ENCODE peak calls at places on chromosomes 5 and 9, in ten cellular contexts. I, M, X, G, E, H, C, A, N and D are unnamed samples.

GRCh38 chr5:83433891-83434290 is 37.7 kb upstream of the VCAN start:
- DNase-seq in M (no peak), G (peak; percentile 36), N (no peak), X (no peak), I (no peak), E (no peak), C (no peak), A (no peak), H (no peak), D (no peak)

GRCh38 chr9:110986529-110986928 is 51.7 kb downstream of the LPAR1 start:
- DNase-seq in G (no peak), I (no peak), E (no peak), A (no peak), C (no peak), N (no peak), H (no peak), X (no peak), M (no peak), D (no peak)

GRCh38 chr9:77475641-77476473 is 172.3 kb downstream of the GNA14 start:
- DNase-seq in A (no peak), C (peak; percentile 42), M (no peak), E (peak; percentile 85), N (no peak), I (no peak), X (no peak), H (no peak), G (no peak), D (no peak)

GRCh38 chr9:4547016-4547415 is 56.7 kb downstream of the SLC1A1 start:
- DNase-seq in N (no peak), I (no peak), E (no peak), A (no peak), M (no peak), C (no peak), G (no peak), X (no peak), H (no peak), D (no peak)

GRCh38 chr5:107542831-107543231 is 127.9 kb downstream of the EFNA5 start:
- DNase-seq in H (peak; percentile 93), N (no peak), G (peak; percentile 68), C (no peak), M (peak; percentile 74), I (peak; percentile 95), X (peak; percentile 70), E (no peak), A (peak; percentile 83), D (peak; percentile 90)

GRCh38 chr5:40779561-40779960 is 18.6 kb downstream of the PRKAA1 start:
- DNase-seq in E (no peak), M (no peak), A (no peak), X (no peak), N (no peak), H (no peak), G (no peak), I (no peak), C (no peak), D (no peak)

GRCh38 chr9:87714819-87715218 is 11.1 kb upstream of the CTSL start:
- DNase-seq in I (peak; percentile 78), M (no peak), X (no peak), G (peak; percentile 68), A (no peak), E (no peak), N (no peak), C (no peak), H (no peak), D (peak; percentile 73)

GRCh38 chr5:150295172-150295611 is 5.6 kb upstream of the CAMK2A start:
- DNase-seq in A (peak; percentile 55), X (no peak), G (peak; percentile 85), H (no peak), M (no peak), I (peak; percentile 44), C (no peak), E (no peak), N (no peak), D (no peak)

GRCh38 chr5:118486647-118487046 is 501.7 kb downstream of the DTWD2 start:
- DNase-seq in A (no peak), G (no peak), E (no peak), H (no peak), N (peak; percentile 36), C (no peak), I (no peak), X (no peak), M (no peak), D (no peak)

GRCh38 chr5:173643964-173644363 is 27.5 kb upstream of the BOD1 start:
- DNase-seq in M (no peak), E (no peak), A (no peak), H (no peak), N (peak; percentile 81), I (no peak), C (no peak), X (no peak), G (no peak), D (no peak)

GRCh38 chr5:111627862-111628261 is 115.5 kb upstream of the STARD4 start:
- DNase-seq in M (no peak), A (no peak), X (no peak), N (no peak), C (no peak), I (no peak), H (no peak), E (no peak), G (no peak), D (no peak)

GRCh38 chr9:113675475-113675941 is 200.6 kb upstream of the ZNF618 start:
- DNase-seq in C (no peak), N (no peak), A (peak; percentile 84), X (peak; percentile 79), I (no peak), G (peak; percentile 83), M (peak; percentile 67), H (peak; percentile 87), E (no peak), D (peak; percentile 85)

GRCh38 chr5:72067682-72068470 is 39.4 kb upstream of the MAP1B start:
- DNase-seq in A (no peak), M (no peak), X (no peak), E (no peak), G (peak; percentile 79), C (no peak), N (no peak), I (peak; percentile 85), H (no peak), D (no peak)

GRCh38 chr9:79684059-79684458 is 112.3 kb downstream of the TLE4 start:
- DNase-seq in I (no peak), A (no peak), H (no peak), X (no peak), C (no peak), G (no peak), N (no peak), M (no peak), E (no peak), D (no peak)

GRCh38 chr5:31889131-31889561 is 250.2 kb downstream of the PDZD2 start:
- DNase-seq in G (no peak), I (no peak), N (peak; percentile 25), E (no peak), M (no peak), A (no peak), C (no peak), X (no peak), H (no peak), D (no peak)

GRCh38 chr5:151683936-151684586 is 2.7 kb downstream of the SPARC start:
- DNase-seq in H (no peak), C (no peak), N (no peak), G (no peak), A (no peak), X (no peak), M (no peak), E (no peak), I (no peak), D (no peak)

GRCh38 chr5:73447234-73448071 is 1.1 kb downstream of the FOXD1 start:
- DNase-seq in A (peak; percentile 29), M (no peak), N (peak; percentile 79), H (no peak), X (peak; percentile 59), G (peak; percentile 38), I (peak; percentile 70), C (peak; percentile 42), E (peak; percentile 64), D (no peak)

GRCh38 chr9:96323169-96323568 is 21.2 kb upstream of the HSD17B3 start:
- DNase-seq in H (no peak), X (no peak), M (no peak), I (no peak), A (no peak), C (no peak), N (no peak), G (no peak), E (no peak), D (no peak)

GRCh38 chr5:77418601-77419591 is 73.2 kb downstream of the WDR41 start:
- DNase-seq in G (peak; percentile 25), C (no peak), I (no peak), N (no peak), H (peak; percentile 80), X (no peak), M (no peak), A (no peak), E (peak; percentile 39), D (no peak)

GRCh38 chr5:160166973-160167622 is 47.8 kb upstream of the PWWP2A start:
- DNase-seq in X (no peak), E (no peak), M (no peak), C (no peak), I (no peak), H (no peak), G (no peak), A (no peak), N (no peak), D (no peak)
- H3K4me1 ChIP-seq in X (peaks cover 12% of the 10 kb centered on the region), E (no peaks in the 10 kb centered on the region), M (peaks cover 50% of the 10 kb centered on the region), C (no peaks in the 10 kb centered on the region), I (peaks cover 21% of the 10 kb centered on the region), H (peaks cover 17% of the 10 kb centered on the region), G (peaks cover 36% of the 10 kb centered on the region), A (peaks cover 15% of the 10 kb centered on the region), N (peaks cover 28% of the 10 kb centered on the region), D (peaks cover 39% of the 10 kb centered on the region)

GRCh38 chr5:131613423-131613822 is 21.6 kb downstream of the RAPGEF6 start:
- DNase-seq in N (no peak), C (no peak), M (no peak), H (no peak), I (no peak), E (no peak), X (no peak), G (no peak), A (no peak), D (no peak)
- H3K9me3 ChIP-seq in N (no peaks in the 10 kb centered on the region), C (no peaks in the 10 kb centered on the region), M (no peaks in the 10 kb centered on the region), H (no peaks in the 10 kb centered on the region), I (no peaks in the 10 kb centered on the region), E (no peaks in the 10 kb centered on the region), X (no peaks in the 10 kb centered on the region), G (no peaks in the 10 kb centered on the region), A (no peaks in the 10 kb centered on the region), D (no peaks in the 10 kb centered on the region)

GRCh38 chr5:852431-853401 is 1.9 kb upstream of the ZDHHC11 start:
- DNase-seq in E (no peak), X (peak; percentile 42), A (peak; percentile 6), H (peak; percentile 48), M (no peak), G (no peak), C (no peak), N (no peak), I (no peak), D (no peak)
- H3K4me3 ChIP-seq in E (no peak overlapping the region), X (no peak overlapping the region), A (no peak overlapping the region), H (no peak overlapping the region), M (no peak overlapping the region), G (no peak overlapping the region), C (no peak overlapping the region), N (no peak overlapping the region), I (no peak overlapping the region), D (no peak overlapping the region)

DNA sequence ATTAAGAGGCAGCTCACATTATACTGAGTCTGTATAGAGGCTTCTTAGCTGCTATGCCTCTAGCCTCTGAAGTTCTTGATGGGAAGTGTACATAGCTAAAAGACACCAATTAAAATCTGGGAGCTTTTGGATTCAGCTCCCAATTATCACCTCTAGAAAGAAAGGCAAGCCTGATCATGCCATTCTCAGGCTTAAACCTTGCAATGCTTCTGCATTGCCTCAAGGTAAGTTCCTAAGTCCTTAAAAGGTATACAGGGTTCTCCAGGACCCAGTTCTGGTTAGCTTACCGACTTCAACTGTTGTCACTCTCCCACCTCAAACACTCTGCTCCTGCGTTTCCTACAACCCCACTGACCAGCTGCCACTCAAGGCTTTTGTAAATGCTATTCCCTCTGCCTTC is 17.5 kb upstream of the CCL28 start:
- DNase-seq in I (no peak), N (no peak), H (no peak), E (no peak), M (no peak), G (no peak), A (no peak), X (no peak), C (no peak), D (no peak)
- H3K4me1 ChIP-seq in I (peaks cover 73% of the 10 kb centered on the region), N (no peaks in the 10 kb centered on the region), H (no peaks in the 10 kb centered on the region), E (no peaks in the 10 kb centered on the region), M (peaks cover 18% of the 10 kb centered on the region), G (peaks cover 49% of the 10 kb centered on the region), A (peaks cover 2% of the 10 kb centered on the region), X (peaks cover 14% of the 10 kb centered on the region), C (no peaks in the 10 kb centered on the region), D (no peaks in the 10 kb centered on the region)